ENCODE peak calls at places on chromosome 21, in eight cellular contexts. C is mesendoderm, D is HAP-1, G is SJSA1, N is aorta, B is left ventricle myocardium inferior, S is heart left ventricle, J is gastrocnemius medialis. A is an unnamed sample.

GRCh38 chr21:46161800-46162592 is 6.6 kb upstream of the FTCD start:
- DNase-seq in N (peak; percentile 41), G (no peak), S (no peak), C (no peak), D (no peak), J (no peak), B (no peak), A (peak; percentile 42)

GRCh38 chr21:39452965-39453332 is 1.2 kb downstream of the SH3BGR start:
- DNase-seq in C (no peak), J (peak; percentile 55), B (no peak), G (no peak), N (no peak), S (no peak), D (no peak), A (peak; percentile 67)

GRCh38 chr21:33893917-33894316 is 21.7 kb downstream of the ATP5PO start:
- DNase-seq in S (no peak), J (no peak), N (no peak), B (no peak), C (peak; percentile 22), D (no peak), G (no peak), A (no peak)

GRCh38 chr21:45516671-45517151 is 25.5 kb downstream of the SLC19A1 start:
- DNase-seq in N (peak; percentile 20), G (no peak), B (peak; percentile 8), J (no peak), C (no peak), D (no peak), S (no peak), A (peak; percentile 10)

GRCh38 chr21:33069994-33070811 is at the start of gene OLIG1:
- DNase-seq in B (peak; percentile 67), J (no peak), D (peak; percentile 51), S (peak; percentile 42), N (no peak), G (no peak), C (peak; percentile 72), A (peak; percentile 67)

GRCh38 chr21:45074818-45075605 is 632 bp downstream of the ADARB1 start:
- DNase-seq in D (no peak), J (no peak), G (no peak), C (peak; percentile 52), B (no peak), N (peak; percentile 61), S (no peak), A (peak; percentile 69)

GRCh38 chr21:39610705-39611104 is 2.0 kb upstream of the B3GALT5 start:
- DNase-seq in N (no peak), D (no peak), S (no peak), C (peak; percentile 92), G (no peak), B (no peak), J (no peak), A (no peak)

GRCh38 chr21:39527067-39527595 is 75.4 kb downstream of the SH3BGR start:
- DNase-seq in B (no peak), D (no peak), G (no peak), S (no peak), C (no peak), N (no peak), J (no peak), A (no peak)

GRCh38 chr21:39263372-39263771 is 50.1 kb downstream of the BRWD1 start:
- DNase-seq in J (no peak), C (no peak), N (no peak), B (no peak), D (no peak), S (no peak), G (no peak), A (no peak)

GRCh38 chr21:34558960-34559631 is 47.1 kb upstream of the KCNE1 start:
- DNase-seq in J (no peak), D (no peak), G (no peak), N (no peak), B (no peak), S (no peak), C (no peak), A (no peak)

GRCh38 chr21:34571994-34572393 is 42.9 kb downstream of the RCAN1 start:
- DNase-seq in J (no peak), B (no peak), N (no peak), D (no peak), G (no peak), C (no peak), S (no peak), A (no peak)

GRCh38 chr21:33975548-33976081 is 60.0 kb upstream of the ATP5PO start:
- DNase-seq in S (no peak), G (peak; percentile 59), N (no peak), B (no peak), C (peak; percentile 26), D (no peak), J (no peak), A (no peak)

GRCh38 chr21:18249542-18250152 is 5.0 kb downstream of the CHODL start:
- DNase-seq in S (no peak), C (peak; percentile 39), D (peak; percentile 17), N (no peak), J (no peak), B (no peak), G (no peak), A (no peak)

GRCh38 chr21:18248171-18248570 is 3.5 kb downstream of the CHODL start:
- DNase-seq in B (no peak), C (no peak), D (no peak), N (no peak), S (no peak), J (no peak), G (no peak), A (no peak)

GRCh38 chr21:18245493-18245967 is 897 bp downstream of the CHODL start:
- DNase-seq in G (no peak), S (no peak), D (no peak), N (no peak), J (no peak), C (peak; percentile 7), B (no peak), A (no peak)

GRCh38 chr21:18244721-18245486 is at the start of gene CHODL:
- DNase-seq in D (no peak), C (peak; percentile 8), J (no peak), N (peak; percentile 42), B (peak; percentile 14), G (no peak), S (no peak), A (no peak)
- H3K4me3 ChIP-seq in D (peak within 1 kb of the TSS; percentile 26), C (no peak within 1 kb of the TSS), J (peak within 1 kb of the TSS; percentile 43), N (peak within 1 kb of the TSS; percentile 28), B (peak within 1 kb of the TSS; percentile 60), G (no peak within 1 kb of the TSS), S (peak within 1 kb of the TSS; percentile 42), A (peak within 1 kb of the TSS; percentile 56)

GRCh38 chr21:41243107-41243506 is 73.5 kb upstream of the FAM3B start:
- DNase-seq in D (no peak), S (no peak), C (no peak), G (no peak), J (no peak), B (no peak), N (no peak), A (no peak)

GRCh38 chr21:41245509-41246135 is 71.0 kb upstream of the FAM3B start:
- DNase-seq in S (no peak), C (no peak), G (no peak), J (no peak), N (no peak), B (no peak), D (no peak), A (no peak)

GRCh38 chr21:41240040-41240439 is 72.1 kb downstream of the BACE2 start:
- DNase-seq in C (no peak), J (no peak), N (no peak), G (no peak), S (no peak), B (no peak), D (no peak), A (no peak)

GRCh38 chr21:41241341-41241740 is 73.4 kb downstream of the BACE2 start:
- DNase-seq in D (no peak), G (no peak), J (no peak), C (no peak), B (no peak), S (no peak), N (no peak), A (no peak)

DNA sequence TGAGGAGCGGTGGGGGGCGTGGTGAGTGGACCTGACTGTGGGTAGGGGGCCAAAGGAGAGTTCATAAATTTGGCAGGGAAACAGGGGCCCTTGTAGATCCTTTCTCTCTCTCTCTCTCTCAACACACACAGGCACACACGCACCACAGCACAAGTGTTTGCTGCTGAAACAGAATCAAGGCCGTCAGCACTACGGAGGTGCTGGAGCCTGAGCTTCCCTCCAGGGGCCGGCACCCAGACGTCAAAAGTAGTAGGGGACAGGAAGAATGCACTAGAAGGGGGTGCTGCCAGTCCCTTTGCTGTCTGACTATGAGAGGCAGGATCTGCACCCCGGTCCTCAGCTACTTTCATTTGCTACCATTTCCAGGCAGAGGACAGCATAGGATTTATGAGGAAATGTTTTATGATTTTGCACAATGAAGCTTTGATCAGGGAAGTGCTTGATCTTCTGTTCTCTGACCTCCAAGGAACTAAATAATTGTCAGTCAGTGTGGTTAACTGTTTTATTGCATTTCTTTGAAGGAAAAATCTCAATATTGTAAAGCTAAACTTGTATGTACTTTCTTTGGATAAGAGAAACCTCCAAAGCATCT is 74.3 kb upstream of the FAM3B start:
- DNase-seq in G (no peak), S (no peak), C (no peak), D (no peak), J (no peak), B (no peak), N (no peak), A (no peak)
- H3K4me1 ChIP-seq in G (no peaks in the 10 kb centered on the region), S (peaks cover 4% of the 10 kb centered on the region), C (peaks cover 8% of the 10 kb centered on the region), D (no peaks in the 10 kb centered on the region), J (no peaks in the 10 kb centered on the region), B (no peaks in the 10 kb centered on the region), N (peaks cover 1% of the 10 kb centered on the region), A (no peaks in the 10 kb centered on the region)

DNA sequence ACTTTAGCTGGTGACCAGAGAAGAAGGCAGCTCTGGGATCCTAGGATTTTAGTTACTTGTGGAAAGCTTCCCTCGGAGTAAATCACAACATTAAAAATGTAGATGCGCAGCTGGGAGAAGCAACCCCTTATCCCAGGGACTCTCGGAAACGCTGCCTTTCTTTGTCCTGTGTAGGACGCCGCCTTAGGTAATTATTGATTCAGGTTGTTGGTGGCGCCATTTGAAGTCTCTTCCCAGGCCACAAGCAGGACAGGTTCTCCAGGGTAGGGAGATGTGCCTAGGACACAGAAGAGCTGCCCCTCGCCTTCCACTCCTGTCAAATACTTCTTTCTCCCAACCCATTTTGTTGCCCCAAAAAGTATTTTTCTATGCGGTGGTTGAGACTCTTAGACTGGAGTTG is 10.3 kb downstream of the SLC37A1 start:
- DNase-seq in B (no peak), C (no peak), D (no peak), J (no peak), G (no peak), N (no peak), S (no peak), A (no peak)
- H3K4me3 ChIP-seq in B (peak overlapping the region; percentile 53), C (no peak overlapping the region), D (no peak overlapping the region), J (no peak overlapping the region), G (no peak overlapping the region), N (no peak overlapping the region), S (no peak overlapping the region), A (peak overlapping the region; percentile 47)

GRCh38 chr21:31536138-31536537 is 123.4 kb upstream of the SOD1 start:
- DNase-seq in N (no peak), C (no peak), B (no peak), G (no peak), S (no peak), D (no peak), J (no peak), A (no peak)
- H3K4me1 ChIP-seq in N (no peaks in the 10 kb centered on the region), C (no peaks in the 10 kb centered on the region), B (no peaks in the 10 kb centered on the region), G (peaks cover 8% of the 10 kb centered on the region), S (no peaks in the 10 kb centered on the region), D (no peaks in the 10 kb centered on the region), J (no peaks in the 10 kb centered on the region), A (no peaks in the 10 kb centered on the region)

GRCh38 chr21:43686811-43687565 is 27.6 kb downstream of the RRP1B start:
- DNase-seq in C (no peak), J (no peak), S (no peak), G (no peak), D (no peak), N (no peak), B (no peak), A (no peak)
- H3K4me3 ChIP-seq in C (no peak overlapping the region), J (no peak overlapping the region), S (no peak overlapping the region), G (no peak overlapping the region), D (no peak overlapping the region), N (no peak overlapping the region), B (no peak overlapping the region), A (no peak overlapping the region)

A was measured in psoas muscle.